ENCODE peak calls at places on chromosomes 6 and 20, in ten cellular contexts. F is uterus; W is nephron progenitor cell; M is activated CD8-positive, alpha-beta T cell treated with anti-CD3 and anti-CD28 coated beads for 36 hours; L is brain microvascular endothelial cell; G is heart left ventricle; D is glutamatergic neuron; C is kidney epithelial cell; Q is hepatocyte; U is left lung. R is an unnamed sample.

GRCh38 chr20:44589522-44589921 is 7.1 kb downstream of the PKIG start:
- DNase-seq in U (no peak), Q (no peak), L (no peak), W (no peak), C (no peak), M (no peak), F (no peak), G (no peak), D (no peak), R (no peak)

GRCh38 chr6:131058236-131058635 is 4.8 kb downstream of the EPB41L2 start:
- DNase-seq in D (no peak), L (no peak), M (no peak), C (no peak), Q (no peak), F (no peak), U (no peak), W (no peak), G (no peak), R (no peak)

GRCh38 chr6:133623065-133623464 is 265.8 kb upstream of the TCF21 start:
- DNase-seq in D (no peak), G (no peak), U (no peak), Q (no peak), F (peak; percentile 19), M (no peak), C (no peak), W (no peak), L (no peak), R (no peak)

GRCh38 chr6:35139924-35140524 is 1.1 kb downstream of the TCP11 start:
- DNase-seq in C (no peak), L (peak; percentile 57), Q (peak; percentile 78), G (peak; percentile 49), D (peak; percentile 65), M (peak; percentile 68), W (peak; percentile 60), F (peak; percentile 57), U (no peak), R (no peak)

GRCh38 chr6:1082040-1082935 is 229.6 kb upstream of the FOXQ1 start:
- DNase-seq in L (peak; percentile 9), D (no peak), U (no peak), G (no peak), Q (no peak), W (no peak), C (peak; percentile 75), M (no peak), F (no peak), R (no peak)

GRCh38 chr20:50724851-50725721 is 6.3 kb upstream of the PARD6B start:
- DNase-seq in Q (peak; percentile 94), L (peak; percentile 98), M (peak; percentile 91), U (peak; percentile 78), F (peak; percentile 93), D (no peak), C (peak; percentile 97), W (peak; percentile 64), G (peak; percentile 93), R (peak; percentile 75)

GRCh38 chr6:157557541-157557940 is 176.6 kb downstream of the ZDHHC14 start:
- DNase-seq in U (no peak), C (no peak), M (no peak), W (no peak), Q (no peak), L (no peak), G (no peak), F (no peak), D (no peak), R (no peak)

GRCh38 chr6:92777146-92777740 is 642.1 kb downstream of the EPHA7 start:
- DNase-seq in C (peak; percentile 26), D (no peak), Q (peak; percentile 61), G (no peak), L (no peak), U (no peak), F (no peak), M (no peak), W (no peak), R (no peak)

GRCh38 chr6:2739335-2739734 is 11.4 kb downstream of the MYLK4 start:
- DNase-seq in D (no peak), Q (no peak), G (no peak), W (no peak), U (no peak), L (peak; percentile 92), M (peak; percentile 57), C (peak; percentile 52), F (no peak), R (no peak)

GRCh38 chr6:35496851-35497570 is at the start of gene TEAD3:
- DNase-seq in L (peak; percentile 36), C (no peak), G (peak; percentile 72), W (peak; percentile 88), F (peak; percentile 88), D (peak; percentile 80), Q (peak; percentile 92), U (peak; percentile 63), M (peak; percentile 48), R (peak; percentile 86)

GRCh38 chr6:157034433-157035230 is 257.5 kb downstream of the ARID1B start:
- DNase-seq in L (no peak), Q (peak; percentile 50), W (no peak), U (no peak), G (no peak), C (no peak), F (no peak), D (no peak), M (no peak), R (no peak)

GRCh38 chr6:55065020-55065419 is 109.3 kb upstream of the HCRTR2 start:
- DNase-seq in Q (peak; percentile 19), C (no peak), U (no peak), W (no peak), L (no peak), D (no peak), G (no peak), F (no peak), M (no peak), R (no peak)

GRCh38 chr20:64247970-64248841 is 7.3 kb upstream of the PCMTD2 start:
- DNase-seq in W (no peak), Q (no peak), U (no peak), D (no peak), L (no peak), C (no peak), F (no peak), M (no peak), G (no peak), R (no peak)

GRCh38 chr6:156880913-156881312 is 103.7 kb downstream of the ARID1B start:
- DNase-seq in W (no peak), Q (no peak), C (no peak), F (no peak), G (no peak), L (no peak), U (peak; percentile 45), D (no peak), M (no peak), R (no peak)

GRCh38 chr20:34439168-34439567 is 76.1 kb downstream of the ITCH start:
- DNase-seq in L (no peak), D (no peak), F (no peak), W (no peak), Q (no peak), U (no peak), G (no peak), M (no peak), C (no peak), R (no peak)

GRCh38 chr20:34445177-34446065 is 70.8 kb upstream of the DYNLRB1 start:
- DNase-seq in L (no peak), F (no peak), G (no peak), D (no peak), W (no peak), M (no peak), Q (no peak), C (no peak), U (no peak), R (no peak)

GRCh38 chr20:34448517-34448916 is 67.7 kb upstream of the DYNLRB1 start:
- DNase-seq in U (no peak), D (no peak), Q (no peak), G (no peak), F (no peak), L (no peak), W (no peak), C (no peak), M (no peak), R (no peak)

DNA sequence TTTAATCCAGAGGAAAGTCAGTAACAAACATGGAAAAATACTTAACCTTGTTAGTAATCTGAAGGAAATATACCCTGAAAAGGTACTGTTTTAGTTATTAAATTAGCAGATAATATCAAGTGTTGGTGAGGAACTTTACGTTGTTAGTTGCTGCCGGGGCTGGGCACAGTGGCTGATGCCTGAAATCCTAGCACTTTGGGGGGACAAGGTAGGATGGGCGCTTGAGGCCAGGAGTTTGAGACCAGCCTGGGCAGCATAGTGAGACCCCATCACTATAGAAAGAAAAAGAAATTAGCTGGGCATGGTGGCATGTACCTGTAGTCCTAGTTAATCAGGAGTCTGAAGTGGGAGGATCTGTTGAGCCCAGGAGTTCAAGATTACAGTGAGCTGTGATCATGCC is 72.7 kb upstream of the DYNLRB1 start:
- DNase-seq in C (no peak), F (no peak), U (no peak), W (no peak), G (no peak), M (no peak), L (no peak), D (no peak), Q (no peak), R (no peak)
- TF ChIP-seq CTCF in C (no peak), F (no peak), U (no peak), W (no peak), G (no peak), M (no peak), L (no peak), D (no peak), Q (no peak), R (no peak)

GRCh38 chr20:61161649-61162210 is 90.3 kb upstream of the CDH4 start:
- DNase-seq in W (no peak), G (no peak), F (no peak), U (no peak), Q (no peak), M (no peak), L (no peak), D (no peak), C (no peak), R (no peak)
- TF ChIP-seq CTCF in W (no peak), G (peak; percentile 21), F (no peak), U (no peak), Q (no peak), M (no peak), L (peak; percentile 19), D (no peak), C (no peak), R (no peak)

DNA sequence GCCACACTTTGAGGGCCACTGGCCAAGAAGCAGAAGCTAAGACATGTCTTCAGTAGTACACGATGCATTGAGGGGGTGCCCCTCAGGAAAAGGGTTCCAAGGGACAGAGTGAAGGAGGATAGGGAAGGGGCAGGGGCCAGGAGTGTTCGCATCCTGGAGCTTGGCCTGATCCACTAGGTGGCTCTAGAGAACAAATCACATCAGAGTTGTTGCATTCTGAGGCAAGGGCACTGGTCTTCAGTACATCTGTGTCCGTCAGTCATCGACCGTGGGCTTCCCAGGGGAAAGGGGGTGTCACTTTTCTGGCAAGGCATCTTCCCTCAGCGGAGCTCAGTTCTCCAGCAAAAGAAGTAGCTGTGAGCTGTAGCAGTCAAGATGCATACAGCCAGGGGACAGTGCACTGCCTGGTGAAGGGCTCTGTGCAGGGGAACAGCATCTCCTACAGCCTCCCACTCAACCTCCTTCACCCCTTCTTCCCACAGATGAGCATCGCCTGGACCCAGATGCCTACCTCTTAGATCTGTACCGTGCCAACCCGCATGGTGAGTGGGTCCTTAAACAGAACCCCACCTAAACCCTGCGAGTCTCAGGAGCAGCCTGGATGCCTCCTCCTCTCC is 47.8 kb downstream of the ARHGAP40 start:
- DNase-seq in M (peak; percentile 22), U (no peak), L (peak; percentile 17), F (no peak), Q (peak; percentile 57), C (no peak), W (peak; percentile 36), G (no peak), D (peak; percentile 72), R (no peak)
- TF ChIP-seq CTCF in M (no peak), U (no peak), L (peak; percentile 75), F (no peak), Q (peak; percentile 57), C (peak; percentile 61), W (peak; percentile 47), G (peak; percentile 37), D (peak; percentile 17), R (peak; percentile 63)

GRCh38 chr6:40588070-40588384 is 863 bp upstream of the LRFN2 start:
- DNase-seq in Q (no peak), L (no peak), W (no peak), C (no peak), G (no peak), D (no peak), F (no peak), U (no peak), M (no peak), R (no peak)
- TF ChIP-seq CTCF in Q (peak; percentile 53), L (peak; percentile 29), W (no peak), C (no peak), G (no peak), D (peak; percentile 20), F (peak; percentile 10), U (no peak), M (no peak), R (no peak)